ENCODE peak calls at places on chromosomes 3 and 15, in six cellular contexts. T is NCI-H1930, W is NCI-H226, F is NCI-H1092, O is T-helper 22 cell, G is A549. D is an unnamed sample.

GRCh38 chr3:172125963-172126403 is 86.6 kb downstream of the FNDC3B start:
- DNase-seq in T (no peak), W (no peak), F (no peak), O (no peak), G (no peak), D (peak)

GRCh38 chr3:146953523-146954125 is 348.5 kb upstream of the PLSCR5 start:
- DNase-seq in T (no peak), W (no peak), F (no peak), O (no peak), G (no peak), D (no peak)

GRCh38 chr15:82805994-82806406 is at the start of gene FSD2:
- DNase-seq in T (no peak), W (no peak), F (no peak), O (no peak), G (no peak), D (no peak)

GRCh38 chr15:48861813-48862431 is 16.0 kb upstream of the EID1 start:
- DNase-seq in T (peak), W (peak), F (peak), O (peak), G (peak), D (no peak)

GRCh38 chr15:64029111-64029510 is 17.2 kb downstream of the DAPK2 start:
- DNase-seq in T (peak), W (no peak), F (no peak), O (no peak), G (no peak), D (no peak)

GRCh38 chr3:112042842-112043280 is 8.3 kb downstream of the TMPRSS7 start:
- DNase-seq in T (peak), W (no peak), F (peak), O (no peak), G (peak), D (no peak)

GRCh38 chr3:143090486-143090885 is 29.1 kb upstream of the CHST2 start:
- DNase-seq in T (no peak), W (no peak), F (peak), O (no peak), G (no peak), D (no peak)

GRCh38 chr3:153221748-153222162 is 59.7 kb downstream of the RAP2B start:
- DNase-seq in T (no peak), W (peak), F (no peak), O (peak), G (peak), D (no peak)

GRCh38 chr3:12545473-12545791 is at the start of gene MKRN2OS:
- DNase-seq in T (no peak), W (no peak), F (no peak), O (no peak), G (no peak), D (no peak)

GRCh38 chr3:96361241-96361640 is 453.2 kb upstream of the EPHA6 start:
- DNase-seq in T (no peak), W (no peak), F (no peak), O (no peak), G (no peak), D (no peak)

GRCh38 chr3:23254287-23254686 is 51.2 kb downstream of the UBE2E2 start:
- DNase-seq in T (no peak), W (no peak), F (no peak), O (no peak), G (no peak), D (no peak)

GRCh38 chr15:56053046-56053400 is 59.6 kb upstream of the NEDD4 start:
- DNase-seq in T (no peak), W (peak), F (no peak), O (no peak), G (no peak), D (no peak)

GRCh38 chr3:10707984-10708868 is 107.8 kb upstream of the SLC6A11 start:
- DNase-seq in T (no peak), W (no peak), F (no peak), O (no peak), G (no peak), D (no peak)

GRCh38 chr3:132464066-132464465 is 46.8 kb downstream of the DNAJC13 start:
- DNase-seq in T (no peak), W (no peak), F (no peak), O (no peak), G (no peak), D (no peak)

GRCh38 chr3:36993326-36994283 is at the start of gene MLH1:
- DNase-seq in T (no peak), W (peak), F (no peak), O (no peak), G (peak), D (peak)

GRCh38 chr3:172110127-172110779 is 70.9 kb downstream of the FNDC3B start:
- DNase-seq in T (no peak), W (no peak), F (no peak), O (no peak), G (no peak), D (no peak)

GRCh38 chr3:54837964-54838363 is 89.9 kb downstream of the LRTM1 start:
- DNase-seq in T (no peak), W (no peak), F (no peak), O (no peak), G (no peak), D (no peak)

GRCh38 chr15:39934415-39935044 is 615 bp downstream of the EIF2AK4 start:
- DNase-seq in T (no peak), W (no peak), F (no peak), O (no peak), G (no peak), D (no peak)

D was measured in aorta.